ENCODE peak calls at places on chromosomes 16 and 17, in nine cellular contexts. R, V, L, M, D, K, F, O and A are unnamed samples.

GRCh38 chr17:385195-385835 is 32.7 kb upstream of the RPH3AL start:
- DNase-seq in R (no peak), V (peak), L (peak), M (no peak), D (no peak), K (no peak), F (no peak), O (peak), A (no peak)

GRCh38 chr17:78387982-78388941 is 9.8 kb downstream of the PGS1 start:
- DNase-seq in R (peak), V (no peak), L (peak), M (peak), D (no peak), K (peak), F (peak), O (peak), A (no peak)

GRCh38 chr17:58702045-58702476 is 9.7 kb downstream of the RAD51C start:
- DNase-seq in R (no peak), V (no peak), L (no peak), M (no peak), D (no peak), K (no peak), F (no peak), O (no peak), A (no peak)

GRCh38 chr17:55320594-55321506 is 56.1 kb downstream of the HLF start:
- DNase-seq in R (no peak), V (no peak), L (no peak), M (peak), D (no peak), K (no peak), F (peak), O (no peak), A (no peak)

GRCh38 chr17:9636501-9636900 is 8.8 kb upstream of the USP43 start:
- DNase-seq in R (no peak), V (no peak), L (no peak), M (no peak), D (no peak), K (no peak), F (no peak), O (no peak), A (no peak)

GRCh38 chr17:82849076-82849945 is 9.5 kb upstream of the ZNF750 start:
- DNase-seq in R (no peak), V (no peak), L (no peak), M (no peak), D (no peak), K (peak), F (no peak), O (no peak), A (no peak)

GRCh38 chr17:58531661-58532554 is 17.5 kb upstream of the MTMR4 start:
- DNase-seq in R (peak), V (peak), L (peak), M (peak), D (peak), K (no peak), F (peak), O (peak), A (peak)

GRCh38 chr17:75555679-75556153 is 30.2 kb downstream of the LLGL2 start:
- DNase-seq in R (no peak), V (no peak), L (no peak), M (no peak), D (no peak), K (no peak), F (no peak), O (no peak), A (no peak)

GRCh38 chr17:34024303-34025178 is 230.5 kb upstream of the CCL2 start:
- DNase-seq in R (no peak), V (no peak), L (no peak), M (no peak), D (no peak), K (no peak), F (no peak), O (no peak), A (no peak)

GRCh38 chr17:14038206-14038605 is 31.1 kb upstream of the COX10 start:
- DNase-seq in R (peak), V (no peak), L (no peak), M (peak), D (no peak), K (no peak), F (peak), O (peak), A (peak)

GRCh38 chr16:80994451-80994850 is 12.2 kb downstream of the CMC2 start:
- DNase-seq in R (peak), V (no peak), L (no peak), M (peak), D (no peak), K (no peak), F (no peak), O (peak), A (peak)

GRCh38 chr17:42047343-42047742 is 3.1 kb downstream of the C17orf113 start:
- DNase-seq in R (no peak), V (no peak), L (no peak), M (no peak), D (no peak), K (no peak), F (no peak), O (no peak), A (no peak)

GRCh38 chr17:82238562-82239201 is 9.8 kb downstream of the SLC16A3 start:
- DNase-seq in R (peak), V (no peak), L (peak), M (peak), D (peak), K (peak), F (peak), O (peak), A (peak)

GRCh38 chr16:59698341-59698979 is 964.3 kb upstream of the GOT2 start:
- DNase-seq in R (peak), V (no peak), L (no peak), M (peak), D (peak), K (no peak), F (peak), O (peak), A (peak)

GRCh38 chr17:42287305-42288077 is 807 bp upstream of the STAT5A start:
- DNase-seq in R (no peak), V (no peak), L (peak), M (peak), D (peak), K (no peak), F (no peak), O (peak), A (no peak)

GRCh38 chr17:8628609-8629169 is 1.8 kb downstream of the MYH10 start:
- DNase-seq in R (peak), V (no peak), L (no peak), M (peak), D (peak), K (no peak), F (no peak), O (peak), A (no peak)

GRCh38 chr16:20918486-20919239 is 18.1 kb downstream of the LYRM1 start:
- DNase-seq in R (peak), V (no peak), L (peak), M (peak), D (peak), K (no peak), F (peak), O (peak), A (peak)

GRCh38 chr17:56125830-56126819 is 27.1 kb upstream of the ANKFN1 start:
- DNase-seq in R (peak), V (peak), L (no peak), M (peak), D (peak), K (peak), F (peak), O (peak), A (peak)

GRCh38 chr17:72393553-72393952 is 272.7 kb downstream of the SOX9 start:
- DNase-seq in R (peak), V (no peak), L (no peak), M (peak), D (peak), K (no peak), F (peak), O (peak), A (peak)

DNA sequence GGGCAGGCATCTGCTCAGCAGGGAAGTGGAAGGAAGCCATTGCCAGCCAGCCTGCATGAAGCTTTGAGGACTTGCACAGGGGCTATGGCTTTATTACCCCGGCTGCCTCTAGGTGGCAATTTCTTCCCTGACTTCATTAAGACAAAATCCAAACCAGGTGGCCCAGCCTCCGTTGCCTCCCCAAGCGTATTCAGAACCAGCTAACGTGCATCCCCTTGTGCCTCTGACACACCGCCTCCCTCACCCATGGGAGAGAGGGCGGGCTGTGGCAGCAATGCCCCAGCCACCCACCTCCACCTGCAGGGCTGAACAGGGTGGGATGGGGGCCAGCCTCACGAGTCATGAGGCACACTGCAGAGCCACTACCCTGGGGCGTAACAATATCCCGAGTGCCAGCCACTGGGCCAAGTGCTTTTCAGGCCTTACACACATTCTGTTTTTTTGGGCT is 6.8 kb downstream of the KIFC3 start:
- DNase-seq in R (peak), V (peak), L (peak), M (peak), D (peak), K (peak), F (peak), O (peak), A (peak)
- TF ChIP-seq CTCF in R (peak), V (peak), L (peak), M (peak), D (peak), K (peak), F (peak), O (peak), A (peak)

GRCh38 chr17:77266891-77267341 is 126.1 kb downstream of the SEC14L1 start:
- DNase-seq in R (no peak), V (no peak), L (no peak), M (peak), D (no peak), K (peak), F (no peak), O (no peak), A (no peak)
- TF ChIP-seq CTCF in R (peak), V (no peak), L (no peak), M (no peak), D (peak), K (peak), F (peak), O (peak), A (peak)

GRCh38 chr17:50181601-50182345 is 16.0 kb downstream of the SGCA start:
- DNase-seq in R (peak), V (no peak), L (no peak), M (no peak), D (peak), K (no peak), F (peak), O (peak), A (peak)
- TF ChIP-seq CTCF in R (no peak), V (no peak), L (no peak), M (no peak), D (peak), K (no peak), F (peak), O (no peak), A (no peak)

DNA sequence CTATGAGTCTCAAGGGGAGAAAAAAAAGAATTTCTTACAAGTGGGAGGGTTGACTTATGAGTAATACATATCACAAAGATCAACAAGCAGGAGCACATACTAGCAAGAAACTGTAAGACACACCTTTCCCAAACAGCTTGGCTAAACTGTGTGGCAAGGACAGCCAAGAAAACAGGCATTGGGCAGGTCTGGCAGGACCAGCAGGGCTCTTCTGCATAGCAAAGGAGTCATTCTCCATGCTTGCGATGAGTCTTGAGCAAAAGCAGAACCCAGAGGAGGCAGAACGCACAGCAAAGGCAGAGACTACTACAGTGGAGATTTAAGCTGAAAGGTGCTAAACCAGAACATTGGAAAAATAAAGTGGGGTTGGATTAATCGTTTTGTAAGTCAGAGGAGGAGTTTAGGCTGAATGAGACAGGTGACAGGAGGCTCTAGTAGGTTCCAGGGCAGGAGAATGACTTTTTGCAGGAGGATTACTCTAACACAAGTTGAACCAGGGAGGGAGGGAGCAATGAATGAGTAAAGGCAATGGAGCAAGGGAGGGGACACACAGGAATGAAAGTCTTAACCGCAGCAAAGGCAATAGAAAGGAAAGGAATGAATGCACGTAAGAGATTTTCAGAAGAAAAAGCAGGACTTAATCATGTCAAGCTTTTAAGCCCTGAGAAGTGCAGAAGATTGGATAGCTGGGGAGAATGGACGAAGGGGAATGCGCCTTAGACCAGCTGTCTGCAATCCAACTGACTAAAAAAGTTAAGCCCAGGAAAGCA is 2.7 kb downstream of the N4BP1 start:
- DNase-seq in R (peak), V (no peak), L (no peak), M (no peak), D (peak), K (peak), F (peak), O (peak), A (peak)
- TF ChIP-seq CTCF in R (no peak), V (no peak), L (no peak), M (no peak), D (no peak), K (no peak), F (no peak), O (no peak), A (no peak)

GRCh38 chr17:68461122-68461539 is 3.8 kb upstream of the WIPI1 start:
- DNase-seq in R (no peak), V (no peak), L (no peak), M (peak), D (no peak), K (no peak), F (no peak), O (peak), A (no peak)

GRCh38 chr17:68459030-68459376 is 1.7 kb upstream of the WIPI1 start:
- DNase-seq in R (no peak), V (no peak), L (no peak), M (no peak), D (no peak), K (no peak), F (no peak), O (no peak), A (no peak)

GRCh38 chr17:68460715-68461114 is 3.4 kb upstream of the WIPI1 start:
- DNase-seq in R (no peak), V (no peak), L (no peak), M (peak), D (no peak), K (no peak), F (no peak), O (no peak), A (no peak)

GRCh38 chr17:68461589-68461988 is 4.3 kb upstream of the WIPI1 start:
- DNase-seq in R (no peak), V (no peak), L (no peak), M (no peak), D (no peak), K (no peak), F (no peak), O (no peak), A (no peak)

DNA sequence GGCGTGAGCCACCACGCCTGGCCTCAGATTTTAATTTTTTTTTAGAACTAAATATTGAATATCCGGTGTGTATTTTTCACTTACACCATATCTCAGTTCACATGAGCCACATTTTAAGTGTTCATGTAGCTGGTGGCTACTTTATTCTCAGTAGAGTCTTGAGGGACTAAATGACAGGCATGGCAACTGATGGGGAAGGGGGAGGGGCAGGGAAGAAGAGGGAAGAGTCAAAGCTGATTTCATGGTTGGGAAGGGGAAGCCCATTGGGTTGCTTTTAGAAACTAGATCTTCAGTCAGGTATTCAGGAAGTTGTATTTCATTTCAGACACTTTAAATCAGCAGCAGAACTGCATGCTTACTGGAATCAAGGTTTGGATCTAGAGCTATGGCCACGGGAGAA is 2.8 kb upstream of the WIPI1 start:
- DNase-seq in R (no peak), V (no peak), L (no peak), M (no peak), D (no peak), K (no peak), F (no peak), O (no peak), A (no peak)
- TF ChIP-seq CTCF in R (no peak), V (no peak), L (no peak), M (no peak), D (no peak), K (no peak), F (no peak), O (no peak), A (no peak)

GRCh38 chr17:51630101-51630671 is 369.8 kb downstream of the UTP18 start:
- DNase-seq in R (no peak), V (no peak), L (no peak), M (no peak), D (no peak), K (no peak), F (no peak), O (no peak), A (no peak)
- TF ChIP-seq CTCF in R (no peak), V (no peak), L (no peak), M (no peak), D (no peak), K (no peak), F (no peak), O (no peak), A (no peak)

GRCh38 chr16:24070851-24071250 is 185.3 kb upstream of the CACNG3 start:
- DNase-seq in R (peak), V (peak), L (peak), M (peak), D (peak), K (peak), F (no peak), O (no peak), A (peak)
- TF ChIP-seq CTCF in R (peak), V (peak), L (peak), M (peak), D (peak), K (peak), F (peak), O (peak), A (no peak)

GRCh38 chr17:79950711-79951110 is 85.0 kb downstream of the TBC1D16 start:
- DNase-seq in R (no peak), V (no peak), L (no peak), M (no peak), D (no peak), K (no peak), F (no peak), O (no peak), A (no peak)

GRCh38 chr17:79950306-79950705 is 85.4 kb downstream of the TBC1D16 start:
- DNase-seq in R (no peak), V (no peak), L (no peak), M (no peak), D (no peak), K (no peak), F (no peak), O (no peak), A (no peak)

GRCh38 chr17:79948918-79949645 is 86.6 kb downstream of the TBC1D16 start:
- DNase-seq in R (no peak), V (no peak), L (no peak), M (no peak), D (no peak), K (no peak), F (no peak), O (no peak), A (no peak)

GRCh38 chr17:79948406-79948917 is 87.2 kb downstream of the TBC1D16 start:
- DNase-seq in R (no peak), V (no peak), L (no peak), M (no peak), D (no peak), K (no peak), F (no peak), O (no peak), A (no peak)

GRCh38 chr17:79949646-79950292 is 85.9 kb downstream of the TBC1D16 start:
- DNase-seq in R (no peak), V (no peak), L (no peak), M (no peak), D (no peak), K (no peak), F (no peak), O (no peak), A (no peak)
- TF ChIP-seq CTCF in R (no peak), V (no peak), L (no peak), M (no peak), D (no peak), K (no peak), F (no peak), O (no peak), A (no peak)